ENCODE peak calls at places on chromosomes 12 and 14, in six cellular contexts. One of them, this sample, is unnamed. For H3K9me3, the result is how much of the 10 kb centered on the place peaks cover.

GRCh38 chr12:26435005-26435404 is 239.6 kb downstream of the SSPN start:
- DNase-seq in PC-3: no peak
- DNase-seq in MM.1S: no peak
- DNase-seq in upper lobe of right lung: no peak
- DNase-seq in K562: no peak
- DNase-seq in cardiac muscle cell: no peak
- DNase-seq in this sample: no peak

GRCh38 chr12:132669166-132669879 is 17.8 kb downstream of the POLE start:
- DNase-seq in upper lobe of right lung: no peak
- DNase-seq in cardiac muscle cell: no peak
- DNase-seq in K562: no peak
- DNase-seq in MM.1S: no peak
- DNase-seq in PC-3: no peak
- DNase-seq in this sample: no peak

GRCh38 chr14:38526841-38527501 is 271.1 kb upstream of the CLEC14A start:
- DNase-seq in K562: no peak
- DNase-seq in PC-3: no peak
- DNase-seq in cardiac muscle cell: no peak
- DNase-seq in upper lobe of right lung: no peak
- DNase-seq in MM.1S: no peak
- DNase-seq in this sample: no peak

GRCh38 chr12:33265037-33265436 is 174.6 kb downstream of the SYT10 start:
- DNase-seq in upper lobe of right lung: no peak
- DNase-seq in K562: no peak
- DNase-seq in cardiac muscle cell: no peak
- DNase-seq in PC-3: no peak
- DNase-seq in MM.1S: no peak
- DNase-seq in this sample: no peak

GRCh38 chr12:32240833-32241232 is 134.2 kb downstream of the BICD1 start:
- DNase-seq in cardiac muscle cell: no peak
- DNase-seq in MM.1S: no peak
- DNase-seq in upper lobe of right lung: no peak
- DNase-seq in K562: no peak
- DNase-seq in PC-3: peak
- DNase-seq in this sample: no peak

GRCh38 chr12:107684990-107685359 is 624 bp upstream of the PWP1 start:
- DNase-seq in PC-3: peak
- DNase-seq in K562: peak
- DNase-seq in cardiac muscle cell: no peak
- DNase-seq in upper lobe of right lung: no peak
- DNase-seq in MM.1S: peak
- DNase-seq in this sample: no peak

GRCh38 chr12:9727813-9728212 is 5.1 kb downstream of the CLECL1 start:
- DNase-seq in upper lobe of right lung: no peak
- DNase-seq in PC-3: no peak
- DNase-seq in cardiac muscle cell: no peak
- DNase-seq in MM.1S: no peak
- DNase-seq in K562: no peak
- DNase-seq in this sample: no peak

GRCh38 chr14:69299286-69300035 is 39.5 kb downstream of the GALNT16 start:
- DNase-seq in cardiac muscle cell: no peak
- DNase-seq in MM.1S: no peak
- DNase-seq in PC-3: no peak
- DNase-seq in K562: no peak
- DNase-seq in upper lobe of right lung: peak
- DNase-seq in this sample: no peak

GRCh38 chr14:28101992-28102391 is 664.6 kb upstream of the FOXG1 start:
- DNase-seq in upper lobe of right lung: no peak
- DNase-seq in cardiac muscle cell: peak
- DNase-seq in K562: no peak
- DNase-seq in MM.1S: no peak
- DNase-seq in PC-3: no peak
- DNase-seq in this sample: no peak

GRCh38 chr14:95361373-95362179 is 41.9 kb upstream of the CLMN start:
- DNase-seq in K562: peak
- DNase-seq in MM.1S: peak
- DNase-seq in cardiac muscle cell: no peak
- DNase-seq in PC-3: peak
- DNase-seq in upper lobe of right lung: peak
- DNase-seq in this sample: no peak

GRCh38 chr12:68487721-68488309 is 122.9 kb upstream of the RAP1B start:
- DNase-seq in upper lobe of right lung: no peak
- DNase-seq in PC-3: no peak
- DNase-seq in K562: no peak
- DNase-seq in MM.1S: peak
- DNase-seq in cardiac muscle cell: no peak
- DNase-seq in this sample: no peak

GRCh38 chr14:56150645-56151345 is 32.6 kb downstream of the PELI2 start:
- DNase-seq in PC-3: no peak
- DNase-seq in K562: no peak
- DNase-seq in cardiac muscle cell: no peak
- DNase-seq in MM.1S: no peak
- DNase-seq in upper lobe of right lung: no peak
- DNase-seq in this sample: no peak

GRCh38 chr12:25054076-25054782 is 105.3 kb upstream of the BCAT1 start:
- DNase-seq in PC-3: peak
- DNase-seq in cardiac muscle cell: no peak
- DNase-seq in MM.1S: no peak
- DNase-seq in upper lobe of right lung: no peak
- DNase-seq in K562: no peak
- DNase-seq in this sample: no peak

GRCh38 chr14:75418779-75419768 is 8.7 kb upstream of the JDP2 start:
- DNase-seq in upper lobe of right lung: peak
- DNase-seq in PC-3: no peak
- DNase-seq in MM.1S: no peak
- DNase-seq in K562: peak
- DNase-seq in cardiac muscle cell: peak
- DNase-seq in this sample: no peak

GRCh38 chr14:77923131-77923933 is 123.4 kb downstream of the ADCK1 start:
- DNase-seq in K562: peak
- DNase-seq in MM.1S: no peak
- DNase-seq in PC-3: no peak
- DNase-seq in upper lobe of right lung: no peak
- DNase-seq in cardiac muscle cell: peak
- DNase-seq in this sample: no peak

GRCh38 chr12:39427360-39427808 is 15.5 kb downstream of the KIF21A start:
- DNase-seq in cardiac muscle cell: no peak
- DNase-seq in K562: no peak
- DNase-seq in MM.1S: no peak
- DNase-seq in PC-3: peak
- DNase-seq in upper lobe of right lung: no peak
- DNase-seq in this sample: no peak

GRCh38 chr14:64501326-64502171 is 2.1 kb downstream of the ZBTB25 start:
- DNase-seq in PC-3: peak
- DNase-seq in MM.1S: no peak
- DNase-seq in cardiac muscle cell: no peak
- DNase-seq in K562: no peak
- DNase-seq in upper lobe of right lung: peak
- DNase-seq in this sample: peak

GRCh38 chr12:11838403-11838802 is 188.9 kb downstream of the ETV6 start:
- DNase-seq in MM.1S: no peak
- DNase-seq in K562: no peak
- DNase-seq in upper lobe of right lung: no peak
- DNase-seq in PC-3: no peak
- DNase-seq in cardiac muscle cell: no peak
- DNase-seq in this sample: no peak

GRCh38 chr12:11839093-11839641 is 189.7 kb downstream of the ETV6 start:
- DNase-seq in K562: peak
- DNase-seq in cardiac muscle cell: no peak
- DNase-seq in PC-3: peak
- DNase-seq in MM.1S: no peak
- DNase-seq in upper lobe of right lung: no peak
- DNase-seq in this sample: no peak

GRCh38 chr12:11836282-11836963 is 186.9 kb downstream of the ETV6 start:
- DNase-seq in PC-3: no peak
- DNase-seq in MM.1S: peak
- DNase-seq in K562: no peak
- DNase-seq in upper lobe of right lung: peak
- DNase-seq in cardiac muscle cell: no peak
- DNase-seq in this sample: no peak

GRCh38 chr12:11836964-11837286 is 187.5 kb downstream of the ETV6 start:
- DNase-seq in K562: peak
- DNase-seq in upper lobe of right lung: no peak
- DNase-seq in MM.1S: no peak
- DNase-seq in PC-3: no peak
- DNase-seq in cardiac muscle cell: no peak
- DNase-seq in this sample: no peak

GRCh38 chr12:11837318-11837934 is 188.0 kb downstream of the ETV6 start:
- DNase-seq in MM.1S: no peak
- DNase-seq in upper lobe of right lung: no peak
- DNase-seq in PC-3: no peak
- DNase-seq in cardiac muscle cell: no peak
- DNase-seq in K562: no peak
- DNase-seq in this sample: no peak
- H3K27ac ChIP-seq in MM.1S: peak
- H3K27ac ChIP-seq in upper lobe of right lung: no peak
- H3K27ac ChIP-seq in PC-3: no peak
- H3K27ac ChIP-seq in cardiac muscle cell: no peak
- H3K27ac ChIP-seq in K562: no peak
- H3K27ac ChIP-seq in this sample: no peak

GRCh38 chr14:32865827-32866376 is 72.8 kb upstream of the NPAS3 start:
- DNase-seq in upper lobe of right lung: no peak
- DNase-seq in K562: no peak
- DNase-seq in cardiac muscle cell: no peak
- DNase-seq in MM.1S: no peak
- DNase-seq in PC-3: no peak
- DNase-seq in this sample: no peak
- H3K9me3 ChIP-seq in upper lobe of right lung: under half
- H3K9me3 ChIP-seq in K562: under half
- H3K9me3 ChIP-seq in cardiac muscle cell: under half
- H3K9me3 ChIP-seq in MM.1S: under half
- H3K9me3 ChIP-seq in PC-3: under half
- H3K9me3 ChIP-seq in this sample: under half

DNA sequence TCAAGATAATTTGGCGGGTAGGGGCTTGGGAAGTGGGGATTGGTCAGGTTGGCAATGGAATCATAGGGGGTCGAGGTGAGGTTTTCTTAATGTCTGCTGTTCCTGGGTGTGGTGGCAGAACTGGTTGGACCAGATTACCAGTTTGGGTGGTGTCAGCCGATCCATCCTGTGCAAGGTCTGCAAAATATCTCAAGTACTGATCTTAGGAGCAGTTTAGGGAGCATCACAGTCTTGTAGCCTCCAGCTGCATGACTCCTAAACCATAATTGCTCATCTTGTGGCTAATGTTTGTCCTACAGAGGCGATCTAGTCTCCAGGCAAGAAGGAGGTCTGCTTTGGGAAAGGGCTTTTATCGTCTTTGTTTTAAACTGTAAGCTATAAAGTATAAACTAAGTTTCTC is 868.4 kb downstream of the DIO2 start:
- DNase-seq in cardiac muscle cell: no peak
- DNase-seq in upper lobe of right lung: no peak
- DNase-seq in PC-3: peak
- DNase-seq in MM.1S: no peak
- DNase-seq in K562: no peak
- DNase-seq in this sample: no peak
- H3K27ac ChIP-seq in cardiac muscle cell: no peak
- H3K27ac ChIP-seq in upper lobe of right lung: no peak
- H3K27ac ChIP-seq in PC-3: peak
- H3K27ac ChIP-seq in MM.1S: no peak
- H3K27ac ChIP-seq in K562: no peak
- H3K27ac ChIP-seq in this sample: no peak

GRCh38 chr14:105904379-105904778 is 378.0 kb downstream of the TMEM121 start:
- DNase-seq in MM.1S: no peak
- DNase-seq in PC-3: no peak
- DNase-seq in upper lobe of right lung: no peak
- DNase-seq in cardiac muscle cell: no peak
- DNase-seq in K562: peak
- DNase-seq in this sample: no peak
- H3K9me3 ChIP-seq in MM.1S: under half
- H3K9me3 ChIP-seq in PC-3: under half
- H3K9me3 ChIP-seq in upper lobe of right lung: under half
- H3K9me3 ChIP-seq in cardiac muscle cell: under half
- H3K9me3 ChIP-seq in K562: under half
- H3K9me3 ChIP-seq in this sample: under half

DNA sequence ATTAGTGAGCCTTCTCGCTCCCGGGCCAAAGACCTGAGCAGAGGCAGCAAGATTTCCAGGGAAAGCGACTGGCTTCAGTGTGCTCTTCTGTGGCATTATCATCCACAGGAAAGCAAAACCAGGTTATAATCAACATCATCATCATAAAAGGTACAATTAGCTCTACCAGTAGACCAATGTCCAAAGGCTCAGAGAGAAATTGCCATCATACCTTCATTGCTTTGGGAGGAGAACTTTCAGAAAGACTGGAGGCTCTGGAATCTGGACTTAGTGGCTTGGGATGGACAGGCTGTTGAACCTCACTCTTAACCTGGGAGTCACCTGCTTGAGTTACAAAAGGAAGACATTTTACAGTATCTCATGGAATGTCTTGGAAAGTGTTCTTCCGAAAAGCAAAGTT is 25.1 kb upstream of the CERS5 start:
- DNase-seq in cardiac muscle cell: no peak
- DNase-seq in upper lobe of right lung: no peak
- DNase-seq in PC-3: no peak
- DNase-seq in K562: no peak
- DNase-seq in MM.1S: no peak
- DNase-seq in this sample: no peak
- H3K27ac ChIP-seq in cardiac muscle cell: no peak
- H3K27ac ChIP-seq in upper lobe of right lung: no peak
- H3K27ac ChIP-seq in PC-3: peak
- H3K27ac ChIP-seq in K562: no peak
- H3K27ac ChIP-seq in MM.1S: no peak
- H3K27ac ChIP-seq in this sample: no peak

GRCh38 chr14:52026921-52027320 is 37.6 kb downstream of the RTRAF start:
- DNase-seq in cardiac muscle cell: no peak
- DNase-seq in PC-3: no peak
- DNase-seq in K562: no peak
- DNase-seq in MM.1S: no peak
- DNase-seq in upper lobe of right lung: no peak
- DNase-seq in this sample: no peak
- H3K9me3 ChIP-seq in cardiac muscle cell: under half
- H3K9me3 ChIP-seq in PC-3: under half
- H3K9me3 ChIP-seq in K562: under half
- H3K9me3 ChIP-seq in MM.1S: under half
- H3K9me3 ChIP-seq in upper lobe of right lung: under half
- H3K9me3 ChIP-seq in this sample: under half

GRCh38 chr12:101940400-101940950 is 63.1 kb downstream of the DRAM1 start:
- DNase-seq in cardiac muscle cell: no peak
- DNase-seq in PC-3: no peak
- DNase-seq in upper lobe of right lung: no peak
- DNase-seq in MM.1S: no peak
- DNase-seq in K562: no peak
- DNase-seq in this sample: no peak
- H3K27ac ChIP-seq in cardiac muscle cell: no peak
- H3K27ac ChIP-seq in PC-3: no peak
- H3K27ac ChIP-seq in upper lobe of right lung: no peak
- H3K27ac ChIP-seq in MM.1S: no peak
- H3K27ac ChIP-seq in K562: no peak
- H3K27ac ChIP-seq in this sample: no peak

GRCh38 chr14:84809158-84809557 is 720.8 kb upstream of the FLRT2 start:
- DNase-seq in PC-3: no peak
- DNase-seq in cardiac muscle cell: no peak
- DNase-seq in MM.1S: no peak
- DNase-seq in K562: no peak
- DNase-seq in upper lobe of right lung: no peak
- DNase-seq in this sample: no peak
- H3K9me3 ChIP-seq in PC-3: under half
- H3K9me3 ChIP-seq in cardiac muscle cell: under half
- H3K9me3 ChIP-seq in MM.1S: under half
- H3K9me3 ChIP-seq in K562: under half
- H3K9me3 ChIP-seq in upper lobe of right lung: under half
- H3K9me3 ChIP-seq in this sample: under half